ENCODE peak calls at places on chromosomes 1 and 21, in four cellular contexts. P is testis; X is effector memory CD4-positive, alpha-beta T cell; J is astrocyte of the cerebellum. L is an unnamed sample.

GRCh38 chr21:35963920-35964451 is 96.3 kb downstream of the SETD4 start:
- DNase-seq in J (no peak), X (no peak), P (peak; percentile 21), L (no peak)

GRCh38 chr1:66182551-66183178 is 351.3 kb upstream of the SGIP1 start:
- DNase-seq in P (no peak), X (peak; percentile 3), J (peak; percentile 55), L (peak; percentile 76)

GRCh38 chr1:237124856-237125462 is 83.0 kb downstream of the RYR2 start:
- DNase-seq in X (no peak), J (no peak), P (peak; percentile 54), L (no peak)

GRCh38 chr1:198935371-198935921 is 296.6 kb downstream of the PTPRC start:
- DNase-seq in X (peak; percentile 24), J (peak; percentile 96), P (peak; percentile 84), L (peak; percentile 97)

GRCh38 chr1:226378071-226378470 is 29.8 kb downstream of the PARP1 start:
- DNase-seq in P (no peak), J (no peak), X (no peak), L (peak; percentile 4)

GRCh38 chr1:243438815-243439214 is 183.0 kb downstream of the SDCCAG8 start:
- DNase-seq in J (no peak), P (no peak), X (no peak), L (no peak)

GRCh38 chr1:180898441-180899219 is 14.1 kb upstream of the KIAA1614 start:
- DNase-seq in P (no peak), X (no peak), J (no peak), L (no peak)

GRCh38 chr21:37219766-37220432 is 47.2 kb downstream of the VPS26C start:
- DNase-seq in P (peak; percentile 12), J (no peak), X (no peak), L (no peak)

GRCh38 chr1:37403166-37403565 is 71.2 kb upstream of the ZC3H12A start:
- DNase-seq in X (no peak), P (no peak), J (no peak), L (no peak)

GRCh38 chr1:46065405-46065804 is 67.0 kb downstream of the PIK3R3 start:
- DNase-seq in X (no peak), J (no peak), P (no peak), L (no peak)

GRCh38 chr1:11571906-11572616 is 82.2 kb downstream of the FBXO2 start:
- DNase-seq in X (no peak), P (no peak), J (no peak), L (no peak)

GRCh38 chr1:77514871-77515776 is 167.3 kb downstream of the ZZZ3 start:
- DNase-seq in X (no peak), J (no peak), P (peak; percentile 68), L (peak; percentile 59)

GRCh38 chr1:102219463-102219862 is 222.7 kb upstream of the OLFM3 start:
- DNase-seq in P (no peak), J (no peak), X (no peak), L (no peak)

GRCh38 chr1:41673355-41673754 is 188.9 kb upstream of the EDN2 start:
- DNase-seq in X (no peak), J (peak; percentile 56), P (no peak), L (peak; percentile 61)

GRCh38 chr1:48526045-48526714 is 54.2 kb upstream of the SPATA6 start:
- DNase-seq in X (no peak), J (no peak), P (peak; percentile 36), L (no peak)

GRCh38 chr1:171221665-171222591 is 26.4 kb upstream of the FMO1 start:
- DNase-seq in P (no peak), J (peak; percentile 72), X (no peak), L (peak; percentile 77)

GRCh38 chr1:37189111-37189510 is 154.8 kb upstream of the GRIK3 start:
- DNase-seq in P (no peak), J (no peak), X (no peak), L (no peak)

GRCh38 chr1:24100945-24101737 is 10.8 kb downstream of the MYOM3 start:
- DNase-seq in P (peak; percentile 78), J (no peak), X (no peak), L (no peak)

GRCh38 chr21:36388835-36389234 is 3.6 kb downstream of the CHAF1B start:
- DNase-seq in P (no peak), J (peak; percentile 66), X (no peak), L (peak; percentile 49)

GRCh38 chr1:168114845-168115244 is 21.9 kb downstream of the GPR161 start:
- DNase-seq in X (no peak), J (no peak), P (no peak), L (no peak)

GRCh38 chr1:230905733-230906132 is 37.4 kb upstream of the C1orf198 start:
- DNase-seq in X (no peak), J (peak; percentile 58), P (no peak), L (peak; percentile 65)

GRCh38 chr1:158037876-158038359 is 44.5 kb downstream of the KIRREL1 start:
- DNase-seq in J (no peak), P (no peak), X (no peak), L (peak; percentile 53)

GRCh38 chr1:2294661-2295060 is 66.5 kb downstream of the SKI start:
- DNase-seq in X (no peak), P (no peak), J (no peak), L (no peak)

GRCh38 chr1:55064071-55064581 is 24.8 kb downstream of the PCSK9 start:
- DNase-seq in J (no peak), X (no peak), P (no peak), L (no peak)

GRCh38 chr1:94322696-94323095 is 85.3 kb upstream of the ARHGAP29 start:
- DNase-seq in P (no peak), J (no peak), X (no peak), L (no peak)

GRCh38 chr1:224503161-224504118 is 68.8 kb upstream of the WDR26 start:
- DNase-seq in X (no peak), J (peak; percentile 66), P (peak; percentile 95), L (peak; percentile 92)

GRCh38 chr1:169129109-169129789 is 22.8 kb downstream of the ATP1B1 start:
- DNase-seq in P (no peak), X (no peak), J (no peak), L (no peak)

GRCh38 chr1:238642231-238642630 is 744.1 kb upstream of the CHRM3 start:
- DNase-seq in J (no peak), X (no peak), P (no peak), L (peak; percentile 75)

GRCh38 chr1:175168782-175169181 is 23.8 kb downstream of the KIAA0040 start:
- DNase-seq in J (no peak), X (no peak), P (no peak), L (no peak)

GRCh38 chr1:16088996-16089395 is 15.5 kb upstream of the FAM131C start:
- DNase-seq in J (peak; percentile 40), X (no peak), P (no peak), L (peak; percentile 81)

DNA sequence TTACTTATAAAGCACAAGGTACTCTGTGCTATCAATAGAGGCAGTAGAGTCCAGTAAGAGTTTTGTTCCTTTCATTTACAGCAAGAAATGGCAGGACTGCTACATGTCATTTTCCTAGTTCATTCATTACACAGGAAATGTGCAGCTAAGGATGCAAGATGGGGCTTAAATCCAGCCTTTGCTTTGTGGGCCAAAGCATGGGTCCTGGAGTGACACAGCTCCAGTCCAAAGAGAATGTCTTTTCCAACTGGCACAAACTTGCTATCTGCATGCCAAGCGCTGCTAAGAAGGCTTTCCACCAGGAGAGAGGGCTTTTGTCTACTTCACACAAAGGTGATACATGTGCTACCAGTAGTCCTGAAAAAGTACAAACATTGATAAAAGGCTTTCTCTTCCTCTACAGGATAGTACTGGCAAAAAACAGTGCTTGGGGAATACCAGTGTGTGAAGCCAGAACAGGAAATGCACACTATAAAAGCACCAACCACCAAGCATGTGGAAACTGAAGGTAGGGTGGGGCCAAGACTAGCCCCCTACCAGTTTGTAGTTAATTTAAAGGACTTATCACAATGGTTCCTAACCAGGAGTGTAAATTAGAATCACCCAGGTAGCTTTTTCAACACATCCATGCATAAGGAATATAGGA is 68.7 kb downstream of the ARID4B start:
- DNase-seq in X (no peak), J (no peak), P (no peak), L (no peak)
- H3K4me3 ChIP-seq in X (no peak overlapping the region), J (no peak overlapping the region), P (no peak overlapping the region), L (no peak overlapping the region)

GRCh38 chr21:44473915-44474555 is 18.7 kb downstream of the LRRC3 start:
- DNase-seq in P (no peak), J (no peak), X (no peak), L (no peak)

GRCh38 chr21:44471996-44472395 is 16.7 kb downstream of the LRRC3 start:
- DNase-seq in P (no peak), X (no peak), J (no peak), L (no peak)

GRCh38 chr21:44467859-44468195 is 12.5 kb downstream of the LRRC3 start:
- DNase-seq in J (no peak), X (no peak), P (no peak), L (no peak)

GRCh38 chr21:44475266-44475665 is 20.0 kb downstream of the LRRC3 start:
- DNase-seq in J (no peak), P (no peak), X (no peak), L (no peak)

DNA sequence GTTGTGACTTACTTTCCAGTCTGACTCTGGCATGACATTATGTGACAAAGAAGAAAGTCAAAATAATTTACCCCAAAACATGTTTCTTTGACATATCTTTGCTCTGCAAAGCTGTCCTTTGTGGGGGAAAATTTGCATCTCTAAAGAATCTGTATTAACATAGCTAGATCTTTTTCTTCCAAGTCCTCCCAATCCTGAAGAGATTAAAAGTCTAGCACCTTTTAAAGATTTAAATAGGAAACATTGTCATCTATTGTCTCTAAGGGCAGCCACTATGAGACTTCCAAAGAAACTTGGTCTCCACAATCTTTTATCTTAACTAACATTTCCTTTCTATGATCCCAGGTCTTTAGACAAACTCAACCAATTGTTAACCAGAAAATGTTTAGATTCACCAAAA is 16.0 kb downstream of the LRRC3 start:
- DNase-seq in J (no peak), P (no peak), X (no peak), L (no peak)
- H3K4me3 ChIP-seq in J (no peak overlapping the region), P (no peak overlapping the region), X (no peak overlapping the region), L (no peak overlapping the region)

GRCh38 chr21:45513741-45514310 is 28.4 kb downstream of the SLC19A1 start:
- DNase-seq in J (no peak), P (no peak), X (no peak), L (no peak)
- H3K4me3 ChIP-seq in J (no peak overlapping the region), P (no peak overlapping the region), X (no peak overlapping the region), L (no peak overlapping the region)

GRCh38 chr1:228170666-228171065 is 5.1 kb downstream of the IBA57 start:
- DNase-seq in P (no peak), X (no peak), J (no peak), L (no peak)

GRCh38 chr1:228174482-228175315 is 9.1 kb downstream of the IBA57 start:
- DNase-seq in J (no peak), X (peak; percentile 58), P (peak; percentile 59), L (no peak)

GRCh38 chr1:228168563-228169270 is 3.1 kb downstream of the IBA57 start:
- DNase-seq in J (no peak), X (no peak), P (no peak), L (no peak)

GRCh38 chr1:228172591-228173527 is 7.3 kb downstream of the IBA57 start:
- DNase-seq in J (no peak), P (no peak), X (no peak), L (no peak)

DNA sequence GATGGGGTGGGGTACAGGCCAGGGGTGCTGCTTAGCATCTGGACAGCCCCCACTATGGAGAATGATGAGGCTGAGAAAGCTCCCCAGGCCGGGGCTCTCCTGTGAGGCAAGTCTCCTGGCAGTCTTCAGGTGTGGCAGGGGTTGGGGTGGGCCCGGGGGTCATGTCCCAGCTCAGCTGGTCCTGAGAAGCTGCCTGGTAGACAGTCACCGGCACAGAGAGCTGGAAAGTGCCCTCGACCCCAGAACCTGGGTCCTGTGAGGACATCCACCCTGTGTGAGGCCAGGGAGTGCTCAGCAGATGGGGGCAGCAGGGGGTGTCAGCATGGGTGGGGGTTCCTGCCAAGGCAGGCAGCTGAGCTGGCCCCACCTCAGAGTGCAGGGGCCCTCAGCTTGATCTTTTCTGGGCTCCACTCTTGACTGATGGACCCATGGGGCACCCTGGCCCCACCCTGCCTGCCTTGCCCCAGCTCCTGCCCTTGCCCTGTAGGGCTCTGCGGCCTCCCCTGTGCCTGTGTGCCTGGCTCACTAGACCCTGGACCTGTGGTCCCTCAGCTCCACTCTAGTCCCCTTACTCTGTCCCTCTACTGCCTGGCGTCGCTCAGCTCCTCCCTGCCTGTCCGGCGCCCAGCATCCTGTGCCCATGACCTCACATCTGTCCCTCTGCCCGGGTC is 5.8 kb downstream of the IBA57 start:
- DNase-seq in P (no peak), X (no peak), J (no peak), L (no peak)
- H3K4me3 ChIP-seq in P (no peak overlapping the region), X (no peak overlapping the region), J (no peak overlapping the region), L (no peak overlapping the region)